ENCODE peak calls at places on chromosome 1, in four cellular contexts. U is neuronal stem cell, D is IMR-90, N is H1. P is an unnamed sample.

GRCh38 chr1:36612881-36613280 is 130.2 kb upstream of the CSF3R start:
- DNase-seq in N (no peak), D (no peak), U (no peak), P (peak)

GRCh38 chr1:196317535-196318522 is 290.4 kb downstream of the KCNT2 start:
- DNase-seq in D (peak), N (no peak), U (peak), P (peak)

GRCh38 chr1:161039546-161039945 is 782 bp upstream of the TSTD1 start:
- DNase-seq in N (no peak), D (no peak), U (no peak), P (no peak)

GRCh38 chr1:24643362-24644346 is 552 bp downstream of the SRRM1 start:
- DNase-seq in D (no peak), N (no peak), U (no peak), P (peak)

GRCh38 chr1:183777359-183777758 is 27.6 kb upstream of the RGL1 start:
- DNase-seq in D (peak), N (no peak), U (no peak), P (no peak)

GRCh38 chr1:169509354-169509753 is 23.6 kb upstream of the SLC19A2 start:
- DNase-seq in N (no peak), U (no peak), D (no peak), P (no peak)

GRCh38 chr1:25780318-25781129 is 19.5 kb upstream of the SELENON start:
- DNase-seq in N (peak), D (peak), U (no peak), P (peak)

GRCh38 chr1:116873680-116874271 is 35.9 kb upstream of the PTGFRN start:
- DNase-seq in D (no peak), N (no peak), U (no peak), P (no peak)

GRCh38 chr1:63662056-63662836 is 69.0 kb downstream of the PGM1 start:
- DNase-seq in D (peak), N (no peak), U (no peak), P (peak)

GRCh38 chr1:182786223-182787001 is 3.2 kb upstream of the NPL start:
- DNase-seq in U (peak), D (peak), N (peak), P (peak)

GRCh38 chr1:32470991-32471694 is 6.3 kb downstream of the ZBTB8B start:
- DNase-seq in U (no peak), D (no peak), N (peak), P (peak)

GRCh38 chr1:67274623-67275325 is 32.9 kb upstream of the IL12RB2 start:
- DNase-seq in D (no peak), N (no peak), U (no peak), P (no peak)

GRCh38 chr1:98099501-98099900 is 178.7 kb upstream of the DPYD start:
- DNase-seq in N (no peak), U (no peak), D (no peak), P (no peak)

GRCh38 chr1:16055613-16056520 is 12.3 kb downstream of the CLCNKB start:
- DNase-seq in D (peak), N (peak), U (peak), P (peak)

GRCh38 chr1:54653036-54653435 is 11.4 kb downstream of the MROH7 start:
- DNase-seq in U (no peak), D (peak), N (no peak), P (no peak)

GRCh38 chr1:108892356-108893140 is 15.8 kb downstream of the GPSM2 start:
- DNase-seq in D (peak), U (no peak), N (no peak), P (no peak)

GRCh38 chr1:47569681-47570470 is 132.0 kb downstream of the FOXD2 start:
- DNase-seq in N (no peak), D (peak), U (no peak), P (peak)

GRCh38 chr1:246794261-246795093 is 70.3 kb downstream of the SCCPDH start:
- DNase-seq in U (no peak), N (no peak), D (peak), P (peak)

GRCh38 chr1:53579221-53580008 is 120.2 kb downstream of the DMRTB1 start:
- DNase-seq in D (no peak), U (no peak), N (no peak), P (no peak)

GRCh38 chr1:95257758-95258157 is 23.7 kb downstream of the RWDD3 start:
- DNase-seq in D (peak), N (no peak), U (no peak), P (no peak)

GRCh38 chr1:218164111-218164929 is 120.8 kb upstream of the RRP15 start:
- DNase-seq in D (peak), N (peak), U (peak), P (peak)

GRCh38 chr1:202794049-202794725 is 14.0 kb downstream of the KDM5B start:
- DNase-seq in U (no peak), D (no peak), N (no peak), P (no peak)

GRCh38 chr1:202800742-202801141 is 7.5 kb downstream of the KDM5B start:
- DNase-seq in D (no peak), N (no peak), U (no peak), P (no peak)

GRCh38 chr1:202798792-202799331 is 9.4 kb downstream of the KDM5B start:
- DNase-seq in U (no peak), N (no peak), D (no peak), P (no peak)

GRCh38 chr1:202798260-202798659 is 10.0 kb downstream of the KDM5B start:
- DNase-seq in N (no peak), U (no peak), D (no peak), P (no peak)

DNA sequence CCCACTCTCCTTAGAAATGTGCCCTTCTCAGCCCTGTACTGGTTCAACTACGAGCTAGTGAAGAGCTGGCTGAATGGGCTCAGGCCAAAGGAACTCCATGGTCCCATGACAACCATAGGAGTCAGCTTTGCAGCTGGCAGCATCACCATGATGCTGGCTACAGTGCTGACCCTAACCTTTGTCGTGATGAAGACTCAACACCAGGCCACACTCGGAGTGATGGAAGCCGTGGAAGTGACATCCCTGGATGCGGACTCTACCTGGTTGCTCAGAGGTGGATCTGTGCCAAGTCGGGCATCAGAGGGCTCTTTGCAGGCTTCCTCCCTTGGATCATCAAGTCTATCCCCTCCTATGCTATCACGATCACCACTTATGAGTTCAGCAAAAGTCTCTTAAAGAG is 11.6 kb downstream of the KDM5B start:
- DNase-seq in U (no peak), D (no peak), N (no peak), P (no peak)
- H3K4ac ChIP-seq in U (no peak), D (no peak), N (no peak), P (no peak)

DNA sequence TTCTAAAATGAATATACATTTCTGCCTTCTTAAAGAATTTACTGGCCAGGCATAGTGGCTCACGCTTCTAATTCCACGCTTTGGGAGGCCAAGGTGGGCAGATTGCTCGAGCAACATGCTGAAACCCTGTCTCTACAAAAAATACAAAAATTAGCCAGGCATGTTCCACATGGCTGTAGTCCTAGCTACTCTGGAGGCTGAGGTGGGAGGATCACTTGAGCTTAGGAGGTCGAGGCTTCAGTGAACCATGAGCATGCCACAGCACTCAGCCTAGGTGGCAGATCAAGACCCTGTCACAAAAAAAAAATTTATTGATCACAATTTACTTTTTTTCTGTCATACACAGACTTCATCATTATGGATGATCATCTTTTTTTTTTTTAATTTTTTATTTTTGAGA is 11.5 kb downstream of the CDC14A start:
- DNase-seq in D (no peak), U (no peak), N (no peak), P (no peak)
- H3K4ac ChIP-seq in D (no peak), U (no peak), N (no peak), P (no peak)

GRCh38 chr1:2642560-2643413 is 10.0 kb upstream of the MMEL1 start:
- DNase-seq in D (peak), U (peak), N (peak), P (peak)
- H3K4ac ChIP-seq in D (peak), U (peak), N (peak), P (peak)

GRCh38 chr1:215526846-215527151 is 40.3 kb upstream of the KCTD3 start:
- DNase-seq in D (no peak), U (no peak), N (no peak), P (no peak)

GRCh38 chr1:215526147-215526845 is 40.8 kb upstream of the KCTD3 start:
- DNase-seq in D (peak), U (peak), N (no peak), P (peak)

GRCh38 chr1:215529111-215529510 is 38.0 kb upstream of the KCTD3 start:
- DNase-seq in U (no peak), D (peak), N (no peak), P (no peak)

GRCh38 chr1:215529571-215529970 is 37.5 kb upstream of the KCTD3 start:
- DNase-seq in N (no peak), U (no peak), D (peak), P (no peak)

DNA sequence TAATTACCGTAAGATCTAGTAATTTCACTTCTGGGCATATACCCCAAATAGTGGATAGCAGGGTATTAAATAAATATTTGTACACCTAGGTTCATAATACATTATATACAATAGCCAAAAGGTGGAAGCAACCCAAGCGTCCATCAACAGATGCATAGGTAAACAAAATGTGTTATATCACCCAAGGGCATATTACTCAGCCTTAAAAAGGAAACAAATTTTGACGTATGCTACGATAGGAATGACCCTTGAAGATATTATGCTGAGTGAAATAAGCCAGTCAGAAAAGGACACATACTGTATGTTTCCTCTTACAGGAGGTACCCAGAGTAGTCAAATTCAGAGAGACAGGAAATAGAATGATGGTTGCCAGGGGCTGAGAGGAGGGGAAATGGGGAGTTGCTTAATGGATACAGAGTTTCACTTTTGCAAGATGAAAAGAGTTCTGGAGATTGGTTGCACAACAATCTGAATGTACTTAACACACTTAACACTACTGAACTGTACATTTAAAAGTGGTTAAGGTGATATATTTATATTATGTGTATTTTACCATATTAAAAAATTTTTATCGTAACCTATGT is 36.6 kb upstream of the KCTD3 start:
- DNase-seq in N (no peak), U (no peak), D (no peak), P (no peak)
- H3K4ac ChIP-seq in N (no peak), U (no peak), D (no peak), P (no peak)

DNA sequence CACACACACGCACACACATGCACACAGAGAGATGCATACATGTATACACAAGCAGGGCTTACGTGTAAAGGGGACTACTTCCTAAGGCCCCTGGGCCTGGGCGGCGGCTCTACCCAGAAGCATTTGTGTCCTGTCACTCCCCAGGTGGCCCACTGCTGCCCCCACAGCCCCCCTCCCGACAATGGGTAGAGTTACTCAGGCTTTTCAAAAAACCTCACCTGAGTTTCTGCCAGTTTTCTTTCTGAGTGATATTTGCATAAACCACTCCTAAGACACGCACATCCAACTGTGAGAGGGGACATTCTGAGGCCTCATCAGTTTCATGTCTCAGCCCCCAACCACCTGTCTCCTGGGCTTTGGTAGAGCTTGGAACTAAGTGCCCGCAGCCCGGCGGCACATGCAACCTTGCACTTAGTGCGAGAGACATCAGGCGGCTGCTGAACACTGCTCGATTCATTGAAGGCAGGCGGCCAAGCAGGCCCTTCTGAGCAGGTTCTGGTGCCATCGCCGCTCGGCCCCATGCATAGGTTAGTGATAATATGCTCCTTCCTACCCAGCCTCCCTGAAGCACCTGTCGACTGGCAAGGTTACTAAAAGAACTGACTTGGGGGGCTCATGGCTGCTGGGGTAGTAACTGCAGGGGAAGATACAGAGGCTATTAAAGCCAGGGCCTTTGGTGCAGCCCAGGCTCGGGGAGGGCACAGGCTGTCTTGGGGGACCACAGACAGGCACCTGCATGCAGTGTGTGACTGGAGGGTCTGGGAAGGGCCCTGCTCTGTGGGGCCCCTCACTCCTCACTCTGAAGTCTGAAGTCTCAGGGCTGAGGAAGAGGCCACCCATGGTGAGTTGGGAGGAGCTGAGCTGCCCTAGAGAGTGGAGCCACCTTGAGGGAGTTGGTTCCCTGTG is 364.2 kb upstream of the VAMP3 start:
- DNase-seq in D (no peak), N (no peak), U (no peak), P (no peak)
- H3K4ac ChIP-seq in D (no peak), N (no peak), U (no peak), P (no peak)

GRCh38 chr1:228650946-228651345 is 84.3 kb upstream of the RHOU start:
- DNase-seq in D (no peak), N (no peak), U (no peak), P (no peak)

GRCh38 chr1:228647523-228648444 is 87.5 kb upstream of the RHOU start:
- DNase-seq in D (no peak), U (peak), N (peak), P (peak)

GRCh38 chr1:228646717-228647522 is 88.4 kb upstream of the RHOU start:
- DNase-seq in U (peak), D (peak), N (no peak), P (peak)

GRCh38 chr1:228648647-228649383 is 86.5 kb upstream of the RHOU start:
- DNase-seq in N (no peak), D (no peak), U (no peak), P (no peak)

GRCh38 chr1:228650141-228650540 is 85.1 kb upstream of the RHOU start:
- DNase-seq in N (peak), D (no peak), U (no peak), P (peak)
- H3K4ac ChIP-seq in N (no peak), D (no peak), U (no peak), P (no peak)

GRCh38 chr1:27601771-27602509 is 2.0 kb downstream of the AHDC1 start:
- DNase-seq in U (no peak), N (no peak), D (no peak), P (no peak)
- H3K4ac ChIP-seq in U (no peak), N (no peak), D (peak), P (no peak)

GRCh38 chr1:20643080-20643479 is 9.8 kb downstream of the PINK1 start:
- DNase-seq in D (no peak), U (no peak), N (no peak), P (no peak)

GRCh38 chr1:20644416-20644815 is 11.2 kb downstream of the PINK1 start:
- DNase-seq in D (no peak), N (no peak), U (no peak), P (no peak)

GRCh38 chr1:20641986-20642385 is 8.7 kb downstream of the PINK1 start:
- DNase-seq in U (no peak), N (no peak), D (no peak), P (no peak)

GRCh38 chr1:20636785-20637347 is 3.6 kb downstream of the PINK1 start:
- DNase-seq in U (no peak), N (no peak), D (no peak), P (no peak)

GRCh38 chr1:20640183-20640597 is 6.9 kb downstream of the PINK1 start:
- DNase-seq in D (peak), N (no peak), U (peak), P (peak)
- H3K4ac ChIP-seq in D (no peak), N (peak), U (no peak), P (no peak)

GRCh38 chr1:179026813-179027664 is 1.3 kb downstream of the FAM20B start:
- DNase-seq in N (no peak), U (no peak), D (no peak), P (no peak)

GRCh38 chr1:179029293-179029692 is 3.6 kb downstream of the FAM20B start:
- DNase-seq in D (no peak), N (no peak), U (no peak), P (peak)

GRCh38 chr1:179025125-179025974 is at the start of gene FAM20B:
- DNase-seq in D (peak), N (peak), U (peak), P (peak)

GRCh38 chr1:179023946-179024345 is 1.7 kb upstream of the FAM20B start:
- DNase-seq in N (no peak), U (no peak), D (no peak), P (no peak)

GRCh38 chr1:179025975-179026812 is 500 bp downstream of the FAM20B start:
- DNase-seq in D (no peak), N (peak), U (peak), P (peak)
- H3K4ac ChIP-seq in D (peak), N (peak), U (no peak), P (peak)

DNA sequence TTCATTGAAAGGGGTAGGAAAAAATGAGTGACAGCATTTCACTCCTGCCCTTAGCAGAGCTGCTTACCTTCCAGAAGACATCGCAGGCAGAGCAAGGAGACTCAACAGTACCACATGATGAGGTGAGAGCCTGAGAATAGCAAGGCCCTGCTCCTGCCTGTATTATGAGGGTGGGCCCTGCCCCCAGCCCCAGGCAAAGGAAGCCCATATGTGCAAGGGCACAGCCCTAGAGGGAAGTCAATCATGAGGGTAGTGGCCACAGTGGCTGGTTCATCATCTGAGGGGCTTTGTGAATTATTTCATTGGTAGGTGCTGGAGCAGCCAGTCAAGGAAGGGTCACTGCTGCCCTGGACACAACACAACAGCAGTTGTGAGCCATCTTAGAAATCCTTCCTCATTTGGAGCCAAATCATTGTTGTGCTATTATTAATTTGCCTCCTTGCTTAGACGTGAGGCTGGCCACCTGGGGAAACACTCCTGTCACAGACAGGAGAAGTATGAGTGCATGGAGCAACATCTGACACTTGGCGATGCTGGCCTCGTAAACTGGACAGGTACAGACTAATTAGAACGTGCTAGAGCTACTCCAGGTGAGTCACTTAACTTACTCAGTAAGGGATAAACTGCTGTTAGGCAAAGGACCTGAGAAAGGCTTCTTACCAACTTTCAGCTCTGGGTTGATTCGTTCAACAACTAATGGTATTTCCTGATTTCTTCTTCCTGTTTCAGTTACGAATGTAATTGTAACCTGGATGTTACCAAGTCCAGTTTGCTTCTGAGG is 22.7 kb upstream of the ACBD6 start:
- DNase-seq in D (no peak), N (no peak), U (no peak), P (no peak)
- H3K4ac ChIP-seq in D (peak), N (no peak), U (no peak), P (no peak)

P was measured in mesendoderm.